ENCODE peak calls at places on chromosomes 6 and 20, in seven cellular contexts. N, J, D, M, C, Q and Y are unnamed samples.

GRCh38 chr6:84645563-84646266 is 118.7 kb downstream of the TBX18 start:
- DNase-seq in N (no peak), J (no peak), D (no peak), M (peak; percentile 83), C (no peak), Q (no peak), Y (no peak)

GRCh38 chr20:10672579-10673127 is 1.1 kb downstream of the JAG1 start:
- DNase-seq in N (no peak), J (peak; percentile 49), D (peak; percentile 68), M (peak; percentile 62), C (peak; percentile 30), Q (no peak), Y (no peak)

GRCh38 chr6:160534050-160534696 is 129.9 kb downstream of the LPA start:
- DNase-seq in N (peak; percentile 18), J (peak; percentile 52), D (peak; percentile 94), M (peak; percentile 47), C (peak; percentile 68), Q (no peak), Y (no peak)

GRCh38 chr6:110232456-110232855 is 52.2 kb downstream of the CDC40 start:
- DNase-seq in N (no peak), J (no peak), D (no peak), M (no peak), C (no peak), Q (no peak), Y (no peak)

GRCh38 chr6:17472653-17473183 is 79.3 kb downstream of the CAP2 start:
- DNase-seq in N (no peak), J (no peak), D (no peak), M (no peak), C (no peak), Q (no peak), Y (no peak)

GRCh38 chr6:19723533-19723932 is 113.6 kb upstream of the ID4 start:
- DNase-seq in N (no peak), J (no peak), D (no peak), M (no peak), C (no peak), Q (no peak), Y (no peak)

GRCh38 chr20:22974354-22974753 is 60.8 kb upstream of the SSTR4 start:
- DNase-seq in N (peak; percentile 18), J (peak; percentile 24), D (peak; percentile 54), M (peak; percentile 28), C (peak; percentile 54), Q (no peak), Y (no peak)

GRCh38 chr6:52595000-52595795 is 18.3 kb upstream of the TRAM2 start:
- DNase-seq in N (no peak), J (peak; percentile 81), D (no peak), M (no peak), C (no peak), Q (peak; percentile 26), Y (no peak)

GRCh38 chr6:45115696-45116095 is 212.4 kb upstream of the RUNX2 start:
- DNase-seq in N (no peak), J (no peak), D (no peak), M (peak; percentile 30), C (no peak), Q (no peak), Y (no peak)

GRCh38 chr6:15305496-15305895 is 59.6 kb downstream of the JARID2 start:
- DNase-seq in N (no peak), J (no peak), D (no peak), M (no peak), C (no peak), Q (no peak), Y (no peak)

GRCh38 chr6:129251669-129252376 is 368.9 kb downstream of the LAMA2 start:
- DNase-seq in N (peak; percentile 73), J (peak; percentile 63), D (peak; percentile 69), M (peak; percentile 76), C (peak; percentile 31), Q (peak; percentile 17), Y (peak; percentile 75)
- H3K9ac ChIP-seq in N (no peak overlapping the region), J (no peak overlapping the region), D (no peak overlapping the region), M (no peak overlapping the region), C (no peak overlapping the region), Q (no peak overlapping the region), Y (no peak overlapping the region)

DNA sequence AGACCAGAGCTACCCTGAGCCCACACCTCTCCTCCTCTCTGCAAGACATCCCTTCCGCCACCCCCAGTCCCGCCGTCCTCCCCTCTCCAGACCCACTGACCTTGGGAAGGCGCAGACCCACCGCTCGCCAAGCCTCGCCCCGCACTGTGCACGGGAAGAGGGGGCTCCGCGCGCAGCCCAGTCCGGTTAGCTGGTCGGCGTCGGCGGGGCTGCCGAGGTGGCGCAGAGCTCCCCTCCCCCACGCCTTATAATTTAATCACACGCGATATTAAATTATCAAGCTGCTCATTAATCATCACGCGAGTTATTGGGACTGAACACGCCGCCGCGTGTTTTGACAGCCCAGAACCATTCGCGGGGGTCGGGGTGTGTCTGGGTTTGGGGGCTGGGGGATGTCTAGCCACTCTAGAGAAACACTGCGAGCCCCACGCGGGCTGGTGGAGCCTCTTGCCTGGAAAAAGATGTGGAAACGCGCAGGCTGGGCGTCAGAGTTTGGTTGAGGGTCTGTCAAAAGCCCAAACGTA is at the start of gene LINC00237:
- DNase-seq in N (no peak), J (no peak), D (no peak), M (no peak), C (no peak), Q (no peak), Y (no peak)
- TF ChIP-seq EZH2 in N (no peak), J (no peak), D (peak; percentile 65), M (peak; percentile 99), C (no peak), Q (no peak), Y (no peak)

DNA sequence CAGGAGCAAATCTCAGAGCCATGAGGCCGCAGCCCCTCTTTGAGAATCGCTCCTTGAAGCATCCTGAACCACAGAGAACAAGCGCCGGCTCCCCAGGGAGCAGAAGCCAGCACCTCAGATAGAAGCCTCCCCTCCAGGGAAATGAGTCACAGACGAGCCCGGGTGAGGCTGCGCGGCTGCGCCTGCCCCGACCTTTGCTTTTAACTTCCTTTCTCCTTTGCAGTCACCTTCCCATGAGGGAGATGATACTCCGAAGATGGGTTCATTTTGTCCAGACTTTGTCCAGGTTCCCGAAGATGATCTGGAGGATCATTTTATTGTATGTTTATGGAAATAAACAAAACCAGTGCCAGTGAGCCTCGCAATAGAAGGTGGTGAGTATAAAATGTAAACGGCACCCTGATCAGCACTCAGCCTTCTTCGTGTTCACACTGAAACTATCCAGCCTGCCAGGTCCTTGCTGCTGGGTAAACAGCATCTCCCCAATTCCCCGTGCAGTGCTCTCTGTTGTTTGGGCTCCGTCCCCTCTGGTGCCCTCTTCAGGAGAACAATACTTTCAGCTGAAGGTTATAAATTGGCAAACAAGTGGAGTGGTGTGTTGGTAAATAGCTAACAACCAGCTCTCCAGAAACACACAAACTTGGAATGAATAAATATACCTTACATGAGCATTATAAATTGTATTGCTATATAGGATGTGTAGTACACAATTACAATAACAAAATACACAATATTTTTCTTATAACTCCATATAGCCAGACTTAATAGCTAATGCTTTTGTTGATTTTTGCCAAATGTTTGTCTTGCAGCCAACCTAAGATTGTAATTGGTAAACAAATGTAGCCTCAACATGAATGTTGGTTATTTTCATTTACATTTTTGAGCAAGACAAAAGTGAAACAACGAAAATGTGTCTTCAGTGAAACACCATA is 41.4 kb upstream of the TMEM181 start:
- DNase-seq in N (peak; percentile 77), J (peak; percentile 55), D (peak; percentile 69), M (peak; percentile 71), C (peak; percentile 73), Q (peak; percentile 71), Y (no peak)
- TF ChIP-seq POLR2AphosphoS5 in N (no peak), J (no peak), D (peak; percentile 72), M (no peak), C (no peak), Q (no peak), Y (no peak)

DNA sequence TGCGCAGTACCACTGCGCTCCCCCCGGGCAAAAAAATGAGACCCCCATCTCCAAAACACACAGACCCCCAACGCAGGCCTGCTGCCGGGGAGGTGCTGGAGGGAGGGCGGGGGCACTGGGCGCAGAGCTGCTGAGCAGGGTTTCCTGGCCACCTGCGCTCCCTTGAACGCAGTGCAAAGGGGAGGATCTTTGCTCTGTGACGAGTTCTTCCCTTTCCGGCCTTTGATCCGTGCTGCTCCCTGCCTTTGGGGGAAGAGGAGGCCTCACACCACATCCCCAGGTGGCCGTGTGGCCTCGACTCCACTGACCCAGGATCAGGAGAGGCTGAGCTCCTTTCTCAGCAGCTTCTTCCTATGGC is 8.9 kb upstream of the COL20A1 start:
- DNase-seq in N (no peak), J (no peak), D (no peak), M (no peak), C (no peak), Q (no peak), Y (no peak)
- H3K9ac ChIP-seq in N (no peak overlapping the region), J (no peak overlapping the region), D (no peak overlapping the region), M (no peak overlapping the region), C (no peak overlapping the region), Q (no peak overlapping the region), Y (no peak overlapping the region)